ENCODE peak calls at places on chromosomes 3 and 15, in five cellular contexts. One of them, this sample, is unnamed.

GRCh38 chr15:94446441-94446840 is 215.1 kb downstream of the MCTP2 start:
- DNase-seq in NB4: no peak
- DNase-seq in GM23338: no peak
- DNase-seq in naive B cell: no peak
- DNase-seq in pancreas: no peak
- DNase-seq in this sample: no peak

GRCh38 chr3:12471228-12471627 is 13.1 kb upstream of the TSEN2 start:
- DNase-seq in GM23338: peak; percentile 55
- DNase-seq in naive B cell: no peak
- DNase-seq in NB4: peak; percentile 50
- DNase-seq in pancreas: no peak
- DNase-seq in this sample: no peak

GRCh38 chr3:317012-317411 is 120.4 kb downstream of the CHL1 start:
- DNase-seq in naive B cell: no peak
- DNase-seq in NB4: no peak
- DNase-seq in GM23338: no peak
- DNase-seq in pancreas: no peak
- DNase-seq in this sample: no peak

GRCh38 chr15:73867956-73868355 is 5.4 kb upstream of the TBC1D21 start:
- DNase-seq in NB4: no peak
- DNase-seq in pancreas: no peak
- DNase-seq in GM23338: no peak
- DNase-seq in naive B cell: no peak
- DNase-seq in this sample: no peak

GRCh38 chr15:90412356-90413194 is 24.5 kb downstream of the IQGAP1 start:
- DNase-seq in NB4: peak; percentile 80
- DNase-seq in GM23338: peak; percentile 87
- DNase-seq in pancreas: peak; percentile 61
- DNase-seq in naive B cell: peak; percentile 55
- DNase-seq in this sample: no peak

GRCh38 chr3:78893161-78893560 is 874.6 kb downstream of the ROBO1 start:
- DNase-seq in naive B cell: no peak
- DNase-seq in NB4: no peak
- DNase-seq in pancreas: no peak
- DNase-seq in GM23338: peak; percentile 63
- DNase-seq in this sample: no peak

GRCh38 chr3:116256843-116257485 is 188.3 kb downstream of the LSAMP start:
- DNase-seq in pancreas: no peak
- DNase-seq in GM23338: peak; percentile 26
- DNase-seq in naive B cell: no peak
- DNase-seq in NB4: no peak
- DNase-seq in this sample: no peak

GRCh38 chr3:53813229-53813628 is 33.0 kb downstream of the CHDH start:
- DNase-seq in GM23338: no peak
- DNase-seq in NB4: no peak
- DNase-seq in pancreas: no peak
- DNase-seq in naive B cell: no peak
- DNase-seq in this sample: no peak

GRCh38 chr3:46642971-46643370 is 30.6 kb downstream of the FAM240A start:
- DNase-seq in pancreas: no peak
- DNase-seq in GM23338: no peak
- DNase-seq in naive B cell: no peak
- DNase-seq in NB4: peak; percentile 81
- DNase-seq in this sample: no peak

GRCh38 chr15:82129769-82130168 is 84.0 kb upstream of the MEX3B start:
- DNase-seq in naive B cell: no peak
- DNase-seq in GM23338: no peak
- DNase-seq in pancreas: no peak
- DNase-seq in NB4: no peak
- DNase-seq in this sample: no peak

GRCh38 chr3:76369170-76369569 is 583.8 kb upstream of the ZNF717 start:
- DNase-seq in GM23338: peak; percentile 57
- DNase-seq in NB4: peak; percentile 9
- DNase-seq in pancreas: no peak
- DNase-seq in naive B cell: no peak
- DNase-seq in this sample: peak; percentile 3

GRCh38 chr3:171508676-171509075 is 48.5 kb upstream of the TNIK start:
- DNase-seq in pancreas: no peak
- DNase-seq in NB4: no peak
- DNase-seq in naive B cell: no peak
- DNase-seq in GM23338: no peak
- DNase-seq in this sample: no peak

GRCh38 chr3:149339931-149340309 is 6.5 kb upstream of the TM4SF18 start:
- DNase-seq in NB4: peak; percentile 3
- DNase-seq in GM23338: peak; percentile 66
- DNase-seq in pancreas: peak; percentile 77
- DNase-seq in naive B cell: no peak
- DNase-seq in this sample: no peak

GRCh38 chr15:74185949-74186348 is 12.4 kb downstream of the ISLR start:
- DNase-seq in GM23338: no peak
- DNase-seq in naive B cell: no peak
- DNase-seq in pancreas: no peak
- DNase-seq in NB4: no peak
- DNase-seq in this sample: no peak

GRCh38 chr3:15794842-15795562 is 2.8 kb downstream of the ANKRD28 start:
- DNase-seq in NB4: no peak
- DNase-seq in naive B cell: no peak
- DNase-seq in pancreas: no peak
- DNase-seq in GM23338: no peak
- DNase-seq in this sample: peak; percentile 43

GRCh38 chr15:88018865-88019626 is 237.5 kb downstream of the NTRK3 start:
- DNase-seq in NB4: no peak
- DNase-seq in GM23338: no peak
- DNase-seq in pancreas: no peak
- DNase-seq in naive B cell: no peak
- DNase-seq in this sample: no peak

GRCh38 chr3:66140763-66141372 is 79.9 kb upstream of the SLC25A26 start:
- DNase-seq in GM23338: no peak
- DNase-seq in naive B cell: no peak
- DNase-seq in pancreas: no peak
- DNase-seq in NB4: no peak
- DNase-seq in this sample: no peak

GRCh38 chr15:62089616-62090015 is 22.8 kb downstream of the C2CD4A start:
- DNase-seq in pancreas: no peak
- DNase-seq in NB4: no peak
- DNase-seq in naive B cell: no peak
- DNase-seq in GM23338: no peak
- DNase-seq in this sample: no peak

GRCh38 chr3:153348457-153349137 is 186.6 kb downstream of the RAP2B start:
- DNase-seq in GM23338: peak; percentile 72
- DNase-seq in NB4: peak; percentile 7
- DNase-seq in pancreas: no peak
- DNase-seq in naive B cell: no peak
- DNase-seq in this sample: no peak

GRCh38 chr15:46857103-46857502 is 860.2 kb upstream of the SEMA6D start:
- DNase-seq in pancreas: no peak
- DNase-seq in GM23338: no peak
- DNase-seq in naive B cell: no peak
- DNase-seq in NB4: no peak
- DNase-seq in this sample: no peak

GRCh38 chr3:83514130-83514914 is 1444.5 kb upstream of the CADM2 start:
- DNase-seq in NB4: no peak
- DNase-seq in naive B cell: no peak
- DNase-seq in GM23338: peak; percentile 65
- DNase-seq in pancreas: no peak
- DNase-seq in this sample: no peak

GRCh38 chr3:119794971-119795612 is 13.2 kb downstream of the NR1I2 start:
- DNase-seq in naive B cell: no peak
- DNase-seq in NB4: peak; percentile 87
- DNase-seq in GM23338: peak; percentile 73
- DNase-seq in pancreas: no peak
- DNase-seq in this sample: no peak

GRCh38 chr3:9930804-9931418 is 2.7 kb upstream of the CRELD1 start:
- DNase-seq in GM23338: no peak
- DNase-seq in pancreas: no peak
- DNase-seq in naive B cell: no peak
- DNase-seq in NB4: peak; percentile 53
- DNase-seq in this sample: peak; percentile 40